ENCODE peak calls at places on chromosomes 2 and 18, in four cellular contexts. X, F, H and C are unnamed samples.

GRCh38 chr2:228901531-228901930 is 369.6 kb downstream of the PID1 start:
- DNase-seq in X (no peak), F (no peak), H (no peak), C (no peak)

GRCh38 chr2:200756618-200757321 is 54.9 kb upstream of the BZW1 start:
- DNase-seq in X (peak), F (peak), H (no peak), C (peak)

GRCh38 chr2:74197983-74198460 is 393 bp upstream of the MTHFD2 start:
- DNase-seq in X (no peak), F (no peak), H (no peak), C (no peak)

GRCh38 chr2:198316852-198317395 is 512.5 kb downstream of the PLCL1 start:
- DNase-seq in X (no peak), F (no peak), H (no peak), C (no peak)

GRCh38 chr2:66575625-66576371 is 140.9 kb downstream of the MEIS1 start:
- DNase-seq in X (peak), F (peak), H (no peak), C (peak)

GRCh38 chr2:235433860-235434259 is 60.0 kb upstream of the AGAP1 start:
- DNase-seq in X (no peak), F (no peak), H (no peak), C (peak)

GRCh38 chr18:39571511-39571910 is 2005.9 kb upstream of the CELF4 start:
- DNase-seq in X (peak), F (no peak), H (no peak), C (peak)

GRCh38 chr2:150485114-150485870 is 2.2 kb downstream of the RND3 start:
- DNase-seq in X (peak), F (peak), H (peak), C (peak)

GRCh38 chr2:141423212-141423611 is 707.6 kb downstream of the LRP1B start:
- DNase-seq in X (no peak), F (no peak), H (no peak), C (no peak)

GRCh38 chr18:60865801-60866200 is 467.4 kb upstream of the CDH20 start:
- DNase-seq in X (peak), F (no peak), H (no peak), C (no peak)

DNA sequence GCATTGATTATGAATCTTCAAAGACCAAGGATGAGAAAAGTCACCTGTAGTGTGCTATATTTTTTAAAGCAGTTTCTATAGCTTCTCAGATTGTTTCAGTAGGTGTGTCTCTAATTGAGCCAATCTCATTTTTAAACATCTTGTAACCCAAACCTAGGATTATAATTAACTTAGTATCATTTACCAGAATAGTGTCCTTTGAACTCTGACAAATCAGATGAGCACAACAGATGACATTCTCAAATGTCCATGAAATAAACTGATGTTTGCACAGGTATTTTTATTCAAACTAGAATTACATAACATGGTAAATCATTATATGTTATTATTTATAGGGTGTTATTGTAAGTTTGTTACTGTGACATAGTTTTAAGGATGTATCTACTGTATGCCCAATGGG is 126.1 kb upstream of the MAP3K20 start:
- DNase-seq in X (no peak), F (no peak), H (no peak), C (no peak)
- H4K5ac ChIP-seq in X (no peak), F (no peak), H (no peak), C (no peak)

GRCh38 chr2:33126973-33127372 is 180.2 kb downstream of the LTBP1 start:
- DNase-seq in X (no peak), F (no peak), H (no peak), C (peak)
- H4K5ac ChIP-seq in X (no peak), F (no peak), H (no peak), C (no peak)

GRCh38 chr2:23767871-23768611 is 158.9 kb downstream of the ATAD2B start:
- DNase-seq in X (no peak), F (no peak), H (no peak), C (no peak)
- H4K5ac ChIP-seq in X (no peak), F (no peak), H (no peak), C (no peak)

DNA sequence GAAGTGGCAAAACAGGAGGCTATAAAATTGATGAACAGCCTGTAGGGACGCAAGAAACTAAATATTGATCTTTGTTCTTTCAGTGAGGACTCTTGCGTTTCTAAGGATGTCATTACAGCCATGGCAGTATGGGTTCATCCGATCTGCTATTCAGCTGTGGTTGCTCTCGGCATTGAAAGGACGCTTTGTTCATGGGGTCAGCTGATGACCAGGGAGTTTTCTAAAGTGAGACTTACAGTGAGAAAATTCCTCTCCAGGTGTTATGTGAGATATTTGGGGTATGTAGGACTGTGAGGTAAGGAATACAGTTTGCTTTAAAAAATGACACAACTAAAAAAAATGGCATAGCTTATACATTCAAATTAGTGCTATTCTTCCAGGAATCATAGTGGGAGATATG is 52.8 kb upstream of the PELI1 start:
- DNase-seq in X (no peak), F (no peak), H (no peak), C (no peak)
- H4K5ac ChIP-seq in X (no peak), F (no peak), H (no peak), C (no peak)